ENCODE peak calls at places on chromosomes 13 and 19, in eight cellular contexts. One of them, this sample, is unnamed.
A peak's percentile ranks its signal among the peaks of the same experiment; 100 is the strongest.

GRCh38 chr13:77696863-77697207 is 652 bp upstream of the SLAIN1 start:
- DNase-seq in choroid plexus epithelial cell: no peak
- DNase-seq in left lung: no peak
- DNase-seq in dorsolateral prefrontal cortex: no peak
- DNase-seq in HL-60: no peak
- DNase-seq in activated T-cell treated with anti-CD3 and anti-CD28 coated beads for 1 hour: no peak
- DNase-seq in cardiac muscle cell: no peak
- DNase-seq in astrocyte: no peak
- DNase-seq in this sample: no peak

GRCh38 chr19:4232614-4233281 is 3.4 kb downstream of the EBI3 start:
- DNase-seq in choroid plexus epithelial cell: no peak
- DNase-seq in left lung: no peak
- DNase-seq in dorsolateral prefrontal cortex: no peak
- DNase-seq in HL-60: no peak
- DNase-seq in activated T-cell treated with anti-CD3 and anti-CD28 coated beads for 1 hour: no peak
- DNase-seq in cardiac muscle cell: no peak
- DNase-seq in astrocyte: no peak
- DNase-seq in this sample: no peak

GRCh38 chr19:15438577-15438976 is 11.2 kb downstream of the WIZ start:
- DNase-seq in choroid plexus epithelial cell: no peak
- DNase-seq in left lung: no peak
- DNase-seq in dorsolateral prefrontal cortex: no peak
- DNase-seq in HL-60: no peak
- DNase-seq in activated T-cell treated with anti-CD3 and anti-CD28 coated beads for 1 hour: no peak
- DNase-seq in cardiac muscle cell: no peak
- DNase-seq in astrocyte: no peak
- DNase-seq in this sample: no peak

GRCh38 chr13:70125693-70126092 is 17.4 kb upstream of the KLHL1 start:
- DNase-seq in choroid plexus epithelial cell: no peak
- DNase-seq in left lung: no peak
- DNase-seq in dorsolateral prefrontal cortex: no peak
- DNase-seq in HL-60: no peak
- DNase-seq in activated T-cell treated with anti-CD3 and anti-CD28 coated beads for 1 hour: no peak
- DNase-seq in cardiac muscle cell: no peak
- DNase-seq in astrocyte: no peak
- DNase-seq in this sample: no peak

GRCh38 chr13:99057310-99057975 is 79.6 kb upstream of the DOCK9 start:
- DNase-seq in choroid plexus epithelial cell: peak; percentile 63
- DNase-seq in left lung: no peak
- DNase-seq in dorsolateral prefrontal cortex: no peak
- DNase-seq in HL-60: no peak
- DNase-seq in activated T-cell treated with anti-CD3 and anti-CD28 coated beads for 1 hour: no peak
- DNase-seq in cardiac muscle cell: no peak
- DNase-seq in astrocyte: no peak
- DNase-seq in this sample: no peak

GRCh38 chr13:23949200-23949599 is 51.9 kb upstream of the C1QTNF9B start:
- DNase-seq in choroid plexus epithelial cell: no peak
- DNase-seq in left lung: no peak
- DNase-seq in dorsolateral prefrontal cortex: no peak
- DNase-seq in HL-60: no peak
- DNase-seq in activated T-cell treated with anti-CD3 and anti-CD28 coated beads for 1 hour: no peak
- DNase-seq in cardiac muscle cell: no peak
- DNase-seq in astrocyte: no peak
- DNase-seq in this sample: no peak

GRCh38 chr13:61128850-61129645 is 286.6 kb downstream of the PCDH20 start:
- DNase-seq in choroid plexus epithelial cell: no peak
- DNase-seq in left lung: no peak
- DNase-seq in dorsolateral prefrontal cortex: no peak
- DNase-seq in HL-60: no peak
- DNase-seq in activated T-cell treated with anti-CD3 and anti-CD28 coated beads for 1 hour: no peak
- DNase-seq in cardiac muscle cell: no peak
- DNase-seq in astrocyte: peak; percentile 18
- DNase-seq in this sample: no peak

GRCh38 chr19:1232652-1233360 is 5.0 kb downstream of the CBARP start:
- DNase-seq in choroid plexus epithelial cell: peak; percentile 75
- DNase-seq in left lung: no peak
- DNase-seq in dorsolateral prefrontal cortex: no peak
- DNase-seq in HL-60: no peak
- DNase-seq in activated T-cell treated with anti-CD3 and anti-CD28 coated beads for 1 hour: no peak
- DNase-seq in cardiac muscle cell: no peak
- DNase-seq in astrocyte: peak; percentile 46
- DNase-seq in this sample: no peak

GRCh38 chr19:31770220-31770619 is 421.0 kb upstream of the TSHZ3 start:
- DNase-seq in choroid plexus epithelial cell: no peak
- DNase-seq in left lung: no peak
- DNase-seq in dorsolateral prefrontal cortex: no peak
- DNase-seq in HL-60: no peak
- DNase-seq in activated T-cell treated with anti-CD3 and anti-CD28 coated beads for 1 hour: no peak
- DNase-seq in cardiac muscle cell: no peak
- DNase-seq in astrocyte: no peak
- DNase-seq in this sample: no peak

GRCh38 chr19:38073806-38074685 is 150.0 kb downstream of the DPF1 start:
- DNase-seq in choroid plexus epithelial cell: peak; percentile 21
- DNase-seq in left lung: no peak
- DNase-seq in dorsolateral prefrontal cortex: peak; percentile 31
- DNase-seq in HL-60: no peak
- DNase-seq in activated T-cell treated with anti-CD3 and anti-CD28 coated beads for 1 hour: no peak
- DNase-seq in cardiac muscle cell: peak; percentile 41
- DNase-seq in astrocyte: no peak
- DNase-seq in this sample: no peak

GRCh38 chr13:42064259-42064658 is 15.8 kb downstream of the DGKH start:
- DNase-seq in choroid plexus epithelial cell: peak; percentile 96
- DNase-seq in left lung: no peak
- DNase-seq in dorsolateral prefrontal cortex: no peak
- DNase-seq in HL-60: no peak
- DNase-seq in activated T-cell treated with anti-CD3 and anti-CD28 coated beads for 1 hour: no peak
- DNase-seq in cardiac muscle cell: no peak
- DNase-seq in astrocyte: peak; percentile 96
- DNase-seq in this sample: no peak

GRCh38 chr19:4548238-4548584 is 8.4 kb upstream of the LRG1 start:
- DNase-seq in choroid plexus epithelial cell: no peak
- DNase-seq in left lung: no peak
- DNase-seq in dorsolateral prefrontal cortex: no peak
- DNase-seq in HL-60: no peak
- DNase-seq in activated T-cell treated with anti-CD3 and anti-CD28 coated beads for 1 hour: no peak
- DNase-seq in cardiac muscle cell: no peak
- DNase-seq in astrocyte: no peak
- DNase-seq in this sample: no peak

GRCh38 chr19:13782537-13782936 is 8.3 kb downstream of the C19orf53 start:
- DNase-seq in choroid plexus epithelial cell: peak; percentile 26
- DNase-seq in left lung: no peak
- DNase-seq in dorsolateral prefrontal cortex: no peak
- DNase-seq in HL-60: no peak
- DNase-seq in activated T-cell treated with anti-CD3 and anti-CD28 coated beads for 1 hour: no peak
- DNase-seq in cardiac muscle cell: no peak
- DNase-seq in astrocyte: peak; percentile 53
- DNase-seq in this sample: no peak

GRCh38 chr19:40266111-40266510 is 19.0 kb downstream of the AKT2 start:
- DNase-seq in choroid plexus epithelial cell: no peak
- DNase-seq in left lung: peak; percentile 66
- DNase-seq in dorsolateral prefrontal cortex: no peak
- DNase-seq in HL-60: no peak
- DNase-seq in activated T-cell treated with anti-CD3 and anti-CD28 coated beads for 1 hour: no peak
- DNase-seq in cardiac muscle cell: no peak
- DNase-seq in astrocyte: no peak
- DNase-seq in this sample: peak; percentile 15

GRCh38 chr19:1039646-1040475 is at the start of gene ABCA7:
- DNase-seq in choroid plexus epithelial cell: peak; percentile 99
- DNase-seq in left lung: peak; percentile 99
- DNase-seq in dorsolateral prefrontal cortex: peak; percentile 96
- DNase-seq in HL-60: peak; percentile 99
- DNase-seq in activated T-cell treated with anti-CD3 and anti-CD28 coated beads for 1 hour: peak; percentile 99
- DNase-seq in cardiac muscle cell: peak; percentile 98
- DNase-seq in astrocyte: peak; percentile 93
- DNase-seq in this sample: peak; percentile 91

GRCh38 chr19:18901503-18901890 is 5.5 kb upstream of the CERS1 start:
- DNase-seq in choroid plexus epithelial cell: no peak
- DNase-seq in left lung: no peak
- DNase-seq in dorsolateral prefrontal cortex: no peak
- DNase-seq in HL-60: no peak
- DNase-seq in activated T-cell treated with anti-CD3 and anti-CD28 coated beads for 1 hour: no peak
- DNase-seq in cardiac muscle cell: no peak
- DNase-seq in astrocyte: no peak
- DNase-seq in this sample: no peak

GRCh38 chr19:7348587-7349230 is at the start of gene ARHGEF18:
- DNase-seq in choroid plexus epithelial cell: peak; percentile 32
- DNase-seq in left lung: peak; percentile 88
- DNase-seq in dorsolateral prefrontal cortex: no peak
- DNase-seq in HL-60: peak; percentile 99
- DNase-seq in activated T-cell treated with anti-CD3 and anti-CD28 coated beads for 1 hour: peak; percentile 56
- DNase-seq in cardiac muscle cell: no peak
- DNase-seq in astrocyte: no peak
- DNase-seq in this sample: no peak

GRCh38 chr19:53552001-53552721 is 14.2 kb downstream of the ZNF331 start:
- DNase-seq in choroid plexus epithelial cell: no peak
- DNase-seq in left lung: no peak
- DNase-seq in dorsolateral prefrontal cortex: no peak
- DNase-seq in HL-60: no peak
- DNase-seq in activated T-cell treated with anti-CD3 and anti-CD28 coated beads for 1 hour: no peak
- DNase-seq in cardiac muscle cell: no peak
- DNase-seq in astrocyte: no peak
- DNase-seq in this sample: no peak

GRCh38 chr13:43126420-43126819 is 103.0 kb downstream of the DNAJC15 start:
- DNase-seq in choroid plexus epithelial cell: no peak
- DNase-seq in left lung: no peak
- DNase-seq in dorsolateral prefrontal cortex: no peak
- DNase-seq in HL-60: no peak
- DNase-seq in activated T-cell treated with anti-CD3 and anti-CD28 coated beads for 1 hour: no peak
- DNase-seq in cardiac muscle cell: no peak
- DNase-seq in astrocyte: no peak
- DNase-seq in this sample: no peak

GRCh38 chr19:920051-920857 is 3.1 kb downstream of the KISS1R start:
- DNase-seq in choroid plexus epithelial cell: no peak
- DNase-seq in left lung: no peak
- DNase-seq in dorsolateral prefrontal cortex: no peak
- DNase-seq in HL-60: peak; percentile 45
- DNase-seq in activated T-cell treated with anti-CD3 and anti-CD28 coated beads for 1 hour: peak; percentile 59
- DNase-seq in cardiac muscle cell: peak; percentile 45
- DNase-seq in astrocyte: no peak
- DNase-seq in this sample: no peak

GRCh38 chr13:45773236-45773635 is 71.1 kb downstream of the CBY2 start:
- DNase-seq in choroid plexus epithelial cell: peak; percentile 8
- DNase-seq in left lung: no peak
- DNase-seq in dorsolateral prefrontal cortex: no peak
- DNase-seq in HL-60: no peak
- DNase-seq in activated T-cell treated with anti-CD3 and anti-CD28 coated beads for 1 hour: no peak
- DNase-seq in cardiac muscle cell: no peak
- DNase-seq in astrocyte: peak; percentile 62
- DNase-seq in this sample: no peak

GRCh38 chr19:36686365-36687213 is 823 bp upstream of the ZNF567 start:
- DNase-seq in choroid plexus epithelial cell: peak; percentile 13
- DNase-seq in left lung: no peak
- DNase-seq in dorsolateral prefrontal cortex: peak; percentile 39
- DNase-seq in HL-60: no peak
- DNase-seq in activated T-cell treated with anti-CD3 and anti-CD28 coated beads for 1 hour: no peak
- DNase-seq in cardiac muscle cell: peak; percentile 10
- DNase-seq in astrocyte: peak; percentile 2
- DNase-seq in this sample: peak; percentile 36

GRCh38 chr13:50393641-50394040 is 378.4 kb downstream of the KCNRG start:
- DNase-seq in choroid plexus epithelial cell: peak; percentile 85
- DNase-seq in left lung: no peak
- DNase-seq in dorsolateral prefrontal cortex: no peak
- DNase-seq in HL-60: no peak
- DNase-seq in activated T-cell treated with anti-CD3 and anti-CD28 coated beads for 1 hour: no peak
- DNase-seq in cardiac muscle cell: peak; percentile 67
- DNase-seq in astrocyte: peak; percentile 57
- DNase-seq in this sample: no peak

GRCh38 chr13:38395505-38395803 is 45.8 kb downstream of the UFM1 start:
- DNase-seq in choroid plexus epithelial cell: no peak
- DNase-seq in left lung: no peak
- DNase-seq in dorsolateral prefrontal cortex: no peak
- DNase-seq in HL-60: no peak
- DNase-seq in activated T-cell treated with anti-CD3 and anti-CD28 coated beads for 1 hour: no peak
- DNase-seq in cardiac muscle cell: no peak
- DNase-seq in astrocyte: peak; percentile 38
- DNase-seq in this sample: no peak

GRCh38 chr13:112751617-112752016 is 61.8 kb downstream of the ATP11A start:
- DNase-seq in choroid plexus epithelial cell: no peak
- DNase-seq in left lung: no peak
- DNase-seq in dorsolateral prefrontal cortex: no peak
- DNase-seq in HL-60: no peak
- DNase-seq in activated T-cell treated with anti-CD3 and anti-CD28 coated beads for 1 hour: no peak
- DNase-seq in cardiac muscle cell: no peak
- DNase-seq in astrocyte: no peak
- DNase-seq in this sample: no peak

GRCh38 chr19:30011051-30011578 is 69.1 kb downstream of the URI1 start:
- DNase-seq in choroid plexus epithelial cell: peak; percentile 14
- DNase-seq in left lung: peak; percentile 13
- DNase-seq in dorsolateral prefrontal cortex: no peak
- DNase-seq in HL-60: no peak
- DNase-seq in activated T-cell treated with anti-CD3 and anti-CD28 coated beads for 1 hour: no peak
- DNase-seq in cardiac muscle cell: no peak
- DNase-seq in astrocyte: no peak
- DNase-seq in this sample: no peak

GRCh38 chr19:29510701-29511265 is 15.0 kb upstream of the VSTM2B start:
- DNase-seq in choroid plexus epithelial cell: no peak
- DNase-seq in left lung: peak; percentile 46
- DNase-seq in dorsolateral prefrontal cortex: no peak
- DNase-seq in HL-60: no peak
- DNase-seq in activated T-cell treated with anti-CD3 and anti-CD28 coated beads for 1 hour: no peak
- DNase-seq in cardiac muscle cell: no peak
- DNase-seq in astrocyte: no peak
- DNase-seq in this sample: no peak

GRCh38 chr19:3665681-3666544 is 34.4 kb downstream of the PIP5K1C start:
- DNase-seq in choroid plexus epithelial cell: peak; percentile 24
- DNase-seq in left lung: peak; percentile 93
- DNase-seq in dorsolateral prefrontal cortex: peak; percentile 65
- DNase-seq in HL-60: peak; percentile 51
- DNase-seq in activated T-cell treated with anti-CD3 and anti-CD28 coated beads for 1 hour: peak; percentile 76
- DNase-seq in cardiac muscle cell: peak; percentile 53
- DNase-seq in astrocyte: no peak
- DNase-seq in this sample: peak; percentile 46

GRCh38 chr19:33214621-33215020 is 11.0 kb downstream of the SLC7A10 start:
- DNase-seq in choroid plexus epithelial cell: peak; percentile 72
- DNase-seq in left lung: peak; percentile 0
- DNase-seq in dorsolateral prefrontal cortex: peak; percentile 24
- DNase-seq in HL-60: peak; percentile 63
- DNase-seq in activated T-cell treated with anti-CD3 and anti-CD28 coated beads for 1 hour: no peak
- DNase-seq in cardiac muscle cell: peak; percentile 59
- DNase-seq in astrocyte: no peak
- DNase-seq in this sample: no peak

GRCh38 chr13:43939149-43939548 is 59.4 kb downstream of the LACC1 start:
- DNase-seq in choroid plexus epithelial cell: no peak
- DNase-seq in left lung: no peak
- DNase-seq in dorsolateral prefrontal cortex: no peak
- DNase-seq in HL-60: no peak
- DNase-seq in activated T-cell treated with anti-CD3 and anti-CD28 coated beads for 1 hour: no peak
- DNase-seq in cardiac muscle cell: no peak
- DNase-seq in astrocyte: no peak
- DNase-seq in this sample: no peak

GRCh38 chr13:22703601-22704209 is 477.1 kb upstream of the SGCG start:
- DNase-seq in choroid plexus epithelial cell: no peak
- DNase-seq in left lung: no peak
- DNase-seq in dorsolateral prefrontal cortex: no peak
- DNase-seq in HL-60: no peak
- DNase-seq in activated T-cell treated with anti-CD3 and anti-CD28 coated beads for 1 hour: no peak
- DNase-seq in cardiac muscle cell: no peak
- DNase-seq in astrocyte: no peak
- DNase-seq in this sample: no peak

GRCh38 chr19:18002347-18002850 is 5.6 kb upstream of the ARRDC2 start:
- DNase-seq in choroid plexus epithelial cell: no peak
- DNase-seq in left lung: peak; percentile 93
- DNase-seq in dorsolateral prefrontal cortex: no peak
- DNase-seq in HL-60: peak; percentile 93
- DNase-seq in activated T-cell treated with anti-CD3 and anti-CD28 coated beads for 1 hour: no peak
- DNase-seq in cardiac muscle cell: no peak
- DNase-seq in astrocyte: no peak
- DNase-seq in this sample: no peak

GRCh38 chr13:30340367-30341184 is 33.2 kb upstream of the KATNAL1 start:
- DNase-seq in choroid plexus epithelial cell: peak; percentile 82
- DNase-seq in left lung: no peak
- DNase-seq in dorsolateral prefrontal cortex: peak; percentile 39
- DNase-seq in HL-60: peak; percentile 60
- DNase-seq in activated T-cell treated with anti-CD3 and anti-CD28 coated beads for 1 hour: no peak
- DNase-seq in cardiac muscle cell: peak; percentile 13
- DNase-seq in astrocyte: peak; percentile 79
- DNase-seq in this sample: peak; percentile 20